ENCODE peak calls at places on chromosomes 5 and 9, in five cellular contexts. J, D, H, N and X are unnamed samples.

GRCh38 chr9:130385257-130385656 is 59.5 kb upstream of the ASS1 start:
- DNase-seq in J (no peak), D (no peak), H (no peak), N (no peak), X (no peak)

GRCh38 chr5:12322042-12322441 is 417.8 kb upstream of the CTNND2 start:
- DNase-seq in J (no peak), D (no peak), H (no peak), N (no peak), X (no peak)

GRCh38 chr9:12759767-12760166 is 15.1 kb upstream of the LURAP1L start:
- DNase-seq in J (no peak), D (no peak), H (no peak), N (no peak), X (no peak)

GRCh38 chr5:171453056-171453725 is 33.7 kb downstream of the FGF18 start:
- DNase-seq in J (peak), D (no peak), H (no peak), N (no peak), X (no peak)

GRCh38 chr9:110669439-110669838 is 848 bp downstream of the MUSK start:
- DNase-seq in J (no peak), D (no peak), H (no peak), N (no peak), X (peak)

GRCh38 chr5:99077254-99077640 is 148.4 kb upstream of the CHD1 start:
- DNase-seq in J (no peak), D (no peak), H (no peak), N (no peak), X (no peak)

GRCh38 chr5:38871790-38872551 is 26.2 kb downstream of the OSMR start:
- DNase-seq in J (no peak), D (peak), H (no peak), N (peak), X (peak)

GRCh38 chr9:104025945-104026344 is 68.2 kb upstream of the SMC2 start:
- DNase-seq in J (no peak), D (no peak), H (no peak), N (no peak), X (no peak)

GRCh38 chr9:115194216-115194615 is 76.3 kb upstream of the TNC start:
- DNase-seq in J (no peak), D (no peak), H (no peak), N (no peak), X (no peak)

GRCh38 chr9:133004091-133005072 is 25.9 kb downstream of the GFI1B start:
- DNase-seq in J (no peak), D (no peak), H (no peak), N (no peak), X (no peak)

GRCh38 chr9:109311281-109311680 is 9.6 kb downstream of the EPB41L4B start:
- DNase-seq in J (peak), D (no peak), H (no peak), N (no peak), X (no peak)

GRCh38 chr5:59354811-59355210 is 538.7 kb downstream of the PDE4D start:
- DNase-seq in J (no peak), D (no peak), H (no peak), N (no peak), X (no peak)

GRCh38 chr9:9747787-9748186 is 865.0 kb downstream of the PTPRD start:
- DNase-seq in J (no peak), D (no peak), H (no peak), N (no peak), X (no peak)

GRCh38 chr9:137006116-137007003 is 10.0 kb upstream of the CLIC3 start:
- DNase-seq in J (peak), D (no peak), H (no peak), N (no peak), X (no peak)

GRCh38 chr9:136119259-136120118 is 814 bp upstream of the TMEM250 start:
- DNase-seq in J (peak), D (no peak), H (peak), N (peak), X (peak)

GRCh38 chr5:141960018-141960417 is 2.0 kb upstream of the PCDH12 start:
- DNase-seq in J (no peak), D (no peak), H (no peak), N (peak), X (no peak)

GRCh38 chr5:178058321-178059012 is 54.9 kb upstream of the N4BP3 start:
- DNase-seq in J (peak), D (no peak), H (no peak), N (no peak), X (no peak)

GRCh38 chr5:100846722-100847121 is 56.4 kb downstream of the ST8SIA4 start:
- DNase-seq in J (no peak), D (no peak), H (no peak), N (no peak), X (no peak)

GRCh38 chr9:115691097-115691496 is 462.5 kb upstream of the PAPPA start:
- DNase-seq in J (no peak), D (no peak), H (peak), N (no peak), X (no peak)

GRCh38 chr5:89213584-89213983 is 330.6 kb upstream of the MEF2C start:
- DNase-seq in J (no peak), D (no peak), H (no peak), N (no peak), X (no peak)

GRCh38 chr9:72185561-72185960 is 36.3 kb downstream of the GDA start:
- DNase-seq in J (peak), D (no peak), H (no peak), N (no peak), X (no peak)

GRCh38 chr5:58582411-58583393 is at the start of gene RAB3C:
- DNase-seq in J (peak), D (peak), H (peak), N (peak), X (peak)

GRCh38 chr9:2299843-2300205 is 284.7 kb downstream of the SMARCA2 start:
- DNase-seq in J (peak), D (no peak), H (no peak), N (no peak), X (no peak)

GRCh38 chr5:148928141-148928540 is 101.7 kb downstream of the ADRB2 start:
- DNase-seq in J (no peak), D (no peak), H (no peak), N (no peak), X (no peak)

GRCh38 chr5:93331864-93332263 is 249.2 kb downstream of the NR2F1-AS1 start:
- DNase-seq in J (no peak), D (no peak), H (no peak), N (no peak), X (no peak)

GRCh38 chr5:170597876-170598275 is 94.1 kb downstream of the KCNIP1 start:
- DNase-seq in J (peak), D (no peak), H (no peak), N (no peak), X (no peak)

GRCh38 chr5:27598576-27598975 is 560.2 kb upstream of the CDH9 start:
- DNase-seq in J (no peak), D (no peak), H (no peak), N (no peak), X (no peak)

GRCh38 chr5:181024245-181025029 is 15.6 kb upstream of the BTNL9 start:
- DNase-seq in J (no peak), D (no peak), H (no peak), N (no peak), X (no peak)

GRCh38 chr5:156815988-156816599 is 34.0 kb upstream of the PPP1R2B start:
- DNase-seq in J (peak), D (no peak), H (peak), N (peak), X (no peak)

GRCh38 chr9:113998529-113999255 is 79.4 kb downstream of the AMBP start:
- DNase-seq in J (peak), D (no peak), H (no peak), N (no peak), X (no peak)

GRCh38 chr5:34040411-34040810 is 2.6 kb downstream of the C1QTNF3 start:
- DNase-seq in J (no peak), D (no peak), H (no peak), N (no peak), X (no peak)

GRCh38 chr9:95264954-95265615 is 52.4 kb downstream of the FANCC start:
- DNase-seq in J (peak), D (no peak), H (peak), N (no peak), X (no peak)